ENCODE peak calls at places on chromosomes 11 and 22, in four cellular contexts. I is H1, A is K562, Q is HepG2. S is an unnamed sample.

GRCh38 chr11:2440646-2441045 is 3.7 kb downstream of the TRPM5 start:
- DNase-seq in A (no peak), Q (no peak), I (no peak), S (no peak)

GRCh38 chr11:92480519-92480918 is 255.9 kb downstream of the FAT3 start:
- DNase-seq in Q (no peak), I (no peak), A (no peak), S (no peak)

GRCh38 chr22:43411040-43411919 is 534 bp upstream of the MPPED1 start:
- DNase-seq in A (no peak), I (no peak), Q (no peak), S (no peak)

GRCh38 chr22:33380789-33381530 is 322.8 kb upstream of the SYN3 start:
- DNase-seq in Q (no peak), I (no peak), A (no peak), S (peak; percentile 76)

GRCh38 chr11:76781046-76781801 is 1.9 kb upstream of the TSKU start:
- DNase-seq in A (no peak), I (no peak), Q (peak; percentile 89), S (no peak)

GRCh38 chr22:30887861-30888260 is 80.7 kb downstream of the MORC2 start:
- DNase-seq in A (no peak), Q (no peak), I (no peak), S (no peak)

GRCh38 chr22:31603574-31603973 is 58.4 kb downstream of the PISD start:
- DNase-seq in I (no peak), A (no peak), Q (no peak), S (no peak)

GRCh38 chr11:65574963-65575567 is 788 bp upstream of the EHBP1L1 start:
- DNase-seq in I (no peak), A (no peak), Q (no peak), S (no peak)

GRCh38 chr11:12226093-12226492 is 115.7 kb downstream of the MICAL2 start:
- DNase-seq in A (no peak), Q (no peak), I (no peak), S (no peak)

GRCh38 chr11:62976109-62976508 is 8.7 kb downstream of the SLC22A6 start:
- DNase-seq in A (peak; percentile 66), I (no peak), Q (no peak), S (no peak)

GRCh38 chr22:23182289-23183106 is 2.2 kb downstream of the BCR start:
- DNase-seq in A (peak; percentile 91), I (no peak), Q (no peak), S (no peak)

GRCh38 chr11:119405986-119406385 is 17.0 kb downstream of the THY1 start:
- DNase-seq in I (no peak), Q (no peak), A (no peak), S (no peak)

GRCh38 chr22:36166518-36167220 is 6.1 kb upstream of the APOL3 start:
- DNase-seq in A (no peak), Q (no peak), I (no peak), S (no peak)

GRCh38 chr11:995058-995751 is 41.3 kb downstream of the MUC6 start:
- DNase-seq in I (no peak), A (no peak), Q (no peak), S (peak; percentile 31)

GRCh38 chr11:3159296-3160190 is 5.6 kb downstream of the OSBPL5 start:
- DNase-seq in I (no peak), Q (no peak), A (no peak), S (no peak)

GRCh38 chr22:44362249-44363040 is 49.7 kb upstream of the SHISAL1 start:
- DNase-seq in Q (no peak), I (no peak), A (no peak), S (no peak)

GRCh38 chr11:132379540-132379939 is 1009.1 kb downstream of the NTM start:
- DNase-seq in Q (no peak), A (no peak), I (no peak), S (no peak)

GRCh38 chr22:46083383-46084350 is 66.7 kb upstream of the PPARA start:
- DNase-seq in A (no peak), I (no peak), Q (no peak), S (no peak)
- TF ChIP-seq RNF2 in A (no peak), I (no peak), Q (no peak), S (no peak)

GRCh38 chr11:126640186-126640585 is 284.7 kb downstream of the ST3GAL4 start:
- DNase-seq in I (no peak), A (no peak), Q (no peak), S (no peak)
- TF ChIP-seq RNF2 in I (no peak), A (no peak), Q (no peak), S (no peak)

GRCh38 chr11:117128289-117128688 is 15.8 kb upstream of the PAFAH1B2 start:
- DNase-seq in I (no peak), A (no peak), Q (no peak), S (no peak)
- TF ChIP-seq RNF2 in I (no peak), A (no peak), Q (no peak), S (no peak)

GRCh38 chr22:41528938-41529561 is 15.2 kb downstream of the POLR3H start:
- DNase-seq in A (no peak), Q (peak; percentile 55), I (no peak), S (no peak)

GRCh38 chr22:41528132-41528766 is 16.0 kb downstream of the POLR3H start:
- DNase-seq in I (no peak), A (no peak), Q (no peak), S (no peak)

GRCh38 chr22:41526226-41526531 is 18.1 kb downstream of the POLR3H start:
- DNase-seq in Q (no peak), A (no peak), I (no peak), S (no peak)

GRCh38 chr22:41525450-41526225 is 18.6 kb downstream of the POLR3H start:
- DNase-seq in Q (no peak), A (no peak), I (no peak), S (no peak)

DNA sequence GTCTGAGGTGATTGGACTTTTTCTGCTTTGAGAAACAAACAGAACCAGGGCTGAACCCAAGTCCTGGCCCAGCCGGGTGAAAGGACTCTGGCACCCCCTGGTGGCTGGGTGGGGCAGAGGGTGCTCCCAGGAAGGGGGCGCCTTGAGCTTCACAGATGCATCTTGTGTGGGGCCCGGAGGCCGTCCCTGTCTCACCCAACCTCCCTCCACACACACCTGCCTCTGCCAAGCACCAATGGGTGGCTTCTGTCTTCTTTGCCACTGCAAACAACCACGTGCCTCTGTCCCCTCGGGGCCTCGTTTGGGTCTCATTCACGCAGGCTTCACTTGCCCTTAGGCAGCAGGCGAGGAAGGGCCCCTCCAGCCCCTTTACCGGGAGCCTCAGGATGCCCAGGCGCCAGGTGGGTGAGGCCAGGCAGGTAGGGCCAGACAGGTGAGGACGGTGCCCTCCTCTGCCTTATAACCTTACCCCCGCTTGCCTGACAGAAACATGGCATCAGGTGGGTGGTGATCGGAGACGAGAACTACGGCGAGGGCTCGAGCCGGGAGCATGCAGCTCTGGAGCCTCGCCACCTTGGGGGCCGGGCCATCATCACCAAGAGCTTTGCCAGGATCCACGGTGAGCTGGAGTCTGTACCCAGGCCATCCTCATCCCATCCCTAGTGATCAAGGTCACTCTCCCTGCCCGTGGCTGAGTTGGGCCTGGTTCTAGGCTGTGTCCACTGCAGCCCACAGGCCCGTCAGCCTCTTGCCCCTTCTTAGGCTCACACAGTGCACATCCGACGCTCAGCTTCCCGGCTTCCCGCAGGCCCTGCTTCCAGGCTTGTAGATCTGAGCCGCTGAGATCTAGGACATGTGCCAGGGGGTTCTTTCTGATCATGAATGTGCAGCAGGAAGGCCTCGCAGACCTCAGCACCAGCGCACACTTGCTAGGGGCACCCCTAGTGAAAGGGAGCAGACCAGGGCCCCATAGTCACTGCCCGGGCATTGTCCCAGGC is 17.2 kb downstream of the POLR3H start:
- DNase-seq in Q (no peak), A (peak; percentile 71), I (no peak), S (peak; percentile 66)
- TF ChIP-seq RNF2 in Q (no peak), A (no peak), I (no peak), S (no peak)

GRCh38 chr22:49209452-49210195 is 618.0 kb downstream of the BRD1 start:
- DNase-seq in A (no peak), I (no peak), Q (peak; percentile 78), S (peak; percentile 21)

GRCh38 chr22:49212466-49212865 is 615.2 kb downstream of the BRD1 start:
- DNase-seq in I (no peak), Q (no peak), A (no peak), S (no peak)

GRCh38 chr22:49210606-49211005 is 617.1 kb downstream of the BRD1 start:
- DNase-seq in Q (no peak), A (no peak), I (no peak), S (no peak)

GRCh38 chr22:49212002-49212401 is 615.7 kb downstream of the BRD1 start:
- DNase-seq in I (no peak), A (no peak), Q (no peak), S (no peak)

DNA sequence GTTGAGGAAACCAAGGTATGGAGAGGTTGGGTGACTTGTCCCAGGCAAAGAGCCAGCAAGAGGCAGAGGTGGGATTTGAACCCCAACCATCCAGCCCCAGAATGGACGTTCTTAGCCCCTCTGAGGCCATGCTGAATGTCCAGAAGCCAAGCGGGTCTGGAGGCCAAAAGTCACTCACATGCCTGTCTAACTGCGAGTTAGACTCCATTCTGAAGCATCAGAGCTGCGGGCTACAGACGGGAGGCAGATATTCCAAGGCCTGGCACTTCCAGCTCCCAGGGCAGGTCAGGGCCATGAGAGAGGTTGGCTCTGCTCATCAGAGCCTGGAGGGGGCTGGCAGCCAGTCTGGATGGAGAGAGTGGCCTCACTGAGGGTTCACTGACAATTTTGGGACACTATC is 616.5 kb downstream of the BRD1 start:
- DNase-seq in I (no peak), Q (no peak), A (no peak), S (no peak)
- TF ChIP-seq RNF2 in I (no peak), Q (no peak), A (no peak), S (no peak)

GRCh38 chr22:37180531-37181231 is 7.4 kb downstream of the C1QTNF6 start:
- DNase-seq in I (no peak), Q (no peak), A (no peak), S (no peak)

GRCh38 chr22:37181681-37182080 is 6.4 kb downstream of the C1QTNF6 start:
- DNase-seq in I (no peak), Q (no peak), A (no peak), S (no peak)

GRCh38 chr22:37182949-37183245 is 5.2 kb downstream of the C1QTNF6 start:
- DNase-seq in A (no peak), Q (no peak), I (no peak), S (no peak)

GRCh38 chr22:37183432-37184379 is 4.3 kb downstream of the C1QTNF6 start:
- DNase-seq in Q (no peak), I (no peak), A (no peak), S (no peak)

GRCh38 chr22:37182101-37182948 is 5.7 kb downstream of the C1QTNF6 start:
- DNase-seq in I (no peak), Q (no peak), A (peak; percentile 25), S (no peak)
- TF ChIP-seq RNF2 in I (no peak), Q (no peak), A (no peak), S (no peak)

DNA sequence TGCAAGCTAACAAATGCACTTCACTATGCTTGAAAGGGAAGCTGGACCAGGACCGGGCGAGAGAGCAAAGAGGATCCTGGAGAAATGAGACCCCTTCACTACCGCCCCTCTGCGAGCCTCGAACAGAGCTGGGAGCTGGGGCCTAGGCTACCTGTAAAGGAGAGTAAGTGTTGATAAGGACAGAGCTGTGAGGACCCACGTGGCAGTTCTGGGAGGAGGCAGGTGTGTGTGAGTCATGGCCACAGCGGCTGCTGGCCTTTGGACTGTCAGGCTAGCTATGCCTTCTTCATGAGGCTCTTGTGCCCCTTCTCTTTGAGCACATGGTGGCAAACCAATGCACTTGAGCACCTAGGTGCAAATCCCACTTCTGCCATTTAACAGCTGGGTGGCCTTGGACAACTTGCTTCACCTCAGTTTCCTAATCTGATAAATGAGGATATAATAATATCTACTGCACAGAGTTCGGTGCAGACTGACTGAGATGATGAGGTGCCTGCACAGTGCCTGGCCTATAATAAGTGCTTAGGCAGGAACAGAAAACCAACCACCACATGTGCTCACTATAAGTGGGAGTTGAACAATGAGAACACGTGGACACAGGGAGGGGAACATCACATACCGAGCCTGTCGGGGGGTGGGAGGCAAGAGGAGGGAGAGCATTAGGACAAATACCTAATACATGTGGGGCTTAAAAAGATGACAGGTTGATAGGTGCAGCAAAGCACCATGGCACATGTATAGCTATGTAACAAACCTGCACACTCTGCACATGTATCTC is 35.3 kb upstream of the KCNJ11 start:
- DNase-seq in Q (peak; percentile 58), I (no peak), A (no peak), S (peak; percentile 29)
- TF ChIP-seq RNF2 in Q (peak; percentile 78), I (no peak), A (no peak), S (no peak)